ENCODE peak calls at places on chromosomes 12 and 14, in four cellular contexts. N, F, W and J are unnamed samples.

GRCh38 chr12:81162725-81163124 is 84.8 kb downstream of the ACSS3 start:
- DNase-seq in N (no peak), F (no peak), W (no peak), J (no peak)

GRCh38 chr12:7107181-7108041 is 1.6 kb downstream of the C1RL start:
- DNase-seq in N (peak; percentile 31), F (peak; percentile 29), W (no peak), J (no peak)

GRCh38 chr12:25264015-25264582 is 13.4 kb upstream of the KRAS start:
- DNase-seq in N (no peak), F (no peak), W (no peak), J (no peak)

GRCh38 chr12:65511134-65511912 is 232.8 kb downstream of the MSRB3 start:
- DNase-seq in N (no peak), F (no peak), W (no peak), J (no peak)

GRCh38 chr12:5197127-5197526 is 153.4 kb downstream of the KCNA5 start:
- DNase-seq in N (no peak), F (no peak), W (no peak), J (no peak)

GRCh38 chr12:92403210-92404175 is 257.8 kb upstream of the BTG1 start:
- DNase-seq in N (no peak), F (no peak), W (no peak), J (no peak)

GRCh38 chr12:106133136-106134087 is 5.3 kb downstream of the NUAK1 start:
- DNase-seq in N (peak; percentile 64), F (no peak), W (no peak), J (no peak)

GRCh38 chr12:64737539-64737938 is 21.7 kb downstream of the GNS start:
- DNase-seq in N (no peak), F (no peak), W (no peak), J (no peak)

GRCh38 chr12:108620236-108620879 is 13.3 kb downstream of the SELPLG start:
- DNase-seq in N (peak; percentile 77), F (peak; percentile 81), W (no peak), J (no peak)

GRCh38 chr14:50062438-50063039 is 53.8 kb downstream of the VCPKMT start:
- DNase-seq in N (peak; percentile 68), F (no peak), W (peak; percentile 33), J (peak; percentile 77)

GRCh38 chr12:75756771-75757170 is 245.4 kb upstream of the KRR1 start:
- DNase-seq in N (no peak), F (no peak), W (no peak), J (no peak)

DNA sequence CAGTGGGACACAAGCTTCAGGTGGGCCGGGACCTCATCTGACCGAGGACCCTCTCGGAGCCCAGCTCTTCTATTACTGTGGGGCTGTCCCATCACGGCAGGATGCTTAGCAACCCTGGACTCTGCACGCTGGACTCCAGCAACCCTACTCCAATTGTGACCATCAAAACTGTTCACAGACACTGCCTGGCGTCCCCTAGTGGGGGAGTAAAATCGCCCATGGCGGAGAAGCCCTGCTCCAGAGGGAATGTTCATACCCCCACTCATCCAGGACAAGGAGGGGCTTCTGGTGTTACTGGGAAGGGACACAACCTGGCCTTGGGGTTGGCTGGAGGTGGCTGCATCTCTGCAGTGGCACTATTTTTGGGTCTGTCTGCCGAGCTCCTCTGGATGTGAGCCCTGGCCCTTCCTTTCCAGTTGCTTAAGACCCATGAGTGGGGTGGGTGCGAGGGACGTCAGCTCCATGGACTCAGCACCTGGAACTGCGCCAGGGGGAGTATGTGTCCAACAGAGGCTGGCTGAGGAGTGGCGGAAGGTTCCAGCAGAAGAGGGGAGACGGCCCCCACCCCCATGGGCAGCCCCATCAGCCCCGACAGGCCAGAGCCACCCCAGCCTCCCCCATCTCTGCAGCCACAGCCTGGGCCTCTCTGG is 103.8 kb downstream of the RFLNA start:
- DNase-seq in N (no peak), F (no peak), W (no peak), J (no peak)
- TF ChIP-seq CTCF in N (no peak), F (no peak), W (no peak), J (no peak)

DNA sequence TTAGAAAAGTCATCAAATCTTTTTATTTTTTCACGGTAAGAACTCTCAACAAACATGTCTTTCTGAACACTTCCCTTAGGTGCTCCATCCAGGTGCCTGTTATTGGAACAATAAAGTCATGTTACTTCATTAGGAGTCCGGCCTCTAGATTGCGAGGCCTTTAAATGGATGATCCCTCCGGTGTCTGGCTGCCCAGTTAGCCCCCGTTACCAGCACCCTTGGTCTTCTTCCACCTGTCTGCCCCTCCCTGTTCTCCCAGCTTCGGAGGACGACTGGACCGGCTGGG is 593 bp upstream of the PA2G4 start:
- DNase-seq in N (no peak), F (no peak), W (no peak), J (no peak)
- TF ChIP-seq CTCF in N (no peak), F (no peak), W (no peak), J (no peak)

GRCh38 chr12:46944104-46944503 is 118.3 kb upstream of the SLC38A4 start:
- DNase-seq in N (peak; percentile 82), F (no peak), W (no peak), J (no peak)
- TF ChIP-seq CTCF in N (peak; percentile 43), F (no peak), W (peak; percentile 40), J (no peak)

DNA sequence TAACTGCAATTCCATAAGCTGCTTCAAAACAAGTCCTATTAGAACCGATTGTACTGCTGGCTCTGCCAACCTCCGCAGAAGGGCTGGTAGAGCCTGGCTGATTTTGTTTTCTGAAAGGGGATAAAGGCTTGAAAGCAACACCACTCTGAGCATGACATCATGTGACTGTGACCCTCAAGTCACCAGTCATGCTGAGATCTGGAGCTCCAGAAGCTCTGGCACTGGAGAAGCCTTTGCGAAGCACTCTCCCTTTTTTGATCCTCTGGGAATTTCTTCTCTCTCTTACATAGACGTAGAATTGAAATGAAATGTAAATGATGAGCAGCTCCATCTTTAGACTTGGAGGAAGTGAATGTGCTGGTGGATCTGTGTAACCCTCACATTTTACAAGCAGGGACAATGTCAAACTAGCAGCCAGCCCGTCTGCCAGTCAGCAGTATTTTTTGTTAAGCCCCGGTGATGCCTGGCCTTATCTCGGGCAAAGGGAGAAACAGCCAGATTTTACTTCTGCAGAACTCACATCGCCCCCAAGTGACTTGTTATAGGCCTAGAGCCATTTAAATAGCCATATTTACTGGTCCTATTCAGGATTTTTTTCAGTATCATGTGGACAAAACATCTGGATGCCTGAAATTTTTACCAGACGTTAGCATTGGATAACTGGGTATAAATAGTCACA is 112.1 kb upstream of the NPAS3 start:
- DNase-seq in N (peak; percentile 60), F (no peak), W (no peak), J (no peak)
- TF ChIP-seq CTCF in N (peak; percentile 16), F (no peak), W (no peak), J (no peak)

GRCh38 chr12:8914716-8915526 is 612 bp downstream of the PHC1 start:
- DNase-seq in N (peak; percentile 60), F (peak; percentile 2), W (no peak), J (no peak)

GRCh38 chr12:8909752-8910151 is 4.6 kb upstream of the PHC1 start:
- DNase-seq in N (no peak), F (no peak), W (no peak), J (no peak)

GRCh38 chr12:8913702-8914032 is 642 bp upstream of the PHC1 start:
- DNase-seq in N (no peak), F (no peak), W (no peak), J (no peak)

GRCh38 chr12:8911606-8912268 is 2.6 kb upstream of the PHC1 start:
- DNase-seq in N (no peak), F (no peak), W (no peak), J (no peak)

GRCh38 chr12:8912910-8913309 is 1.4 kb upstream of the PHC1 start:
- DNase-seq in N (no peak), F (no peak), W (no peak), J (no peak)
- TF ChIP-seq CTCF in N (no peak), F (no peak), W (peak; percentile 66), J (no peak)

GRCh38 chr14:75672588-75673192 is 11.6 kb downstream of the TTLL5 start:
- DNase-seq in N (no peak), F (no peak), W (no peak), J (no peak)

GRCh38 chr14:75673345-75673744 is 12.3 kb downstream of the TTLL5 start:
- DNase-seq in N (no peak), F (no peak), W (no peak), J (no peak)

DNA sequence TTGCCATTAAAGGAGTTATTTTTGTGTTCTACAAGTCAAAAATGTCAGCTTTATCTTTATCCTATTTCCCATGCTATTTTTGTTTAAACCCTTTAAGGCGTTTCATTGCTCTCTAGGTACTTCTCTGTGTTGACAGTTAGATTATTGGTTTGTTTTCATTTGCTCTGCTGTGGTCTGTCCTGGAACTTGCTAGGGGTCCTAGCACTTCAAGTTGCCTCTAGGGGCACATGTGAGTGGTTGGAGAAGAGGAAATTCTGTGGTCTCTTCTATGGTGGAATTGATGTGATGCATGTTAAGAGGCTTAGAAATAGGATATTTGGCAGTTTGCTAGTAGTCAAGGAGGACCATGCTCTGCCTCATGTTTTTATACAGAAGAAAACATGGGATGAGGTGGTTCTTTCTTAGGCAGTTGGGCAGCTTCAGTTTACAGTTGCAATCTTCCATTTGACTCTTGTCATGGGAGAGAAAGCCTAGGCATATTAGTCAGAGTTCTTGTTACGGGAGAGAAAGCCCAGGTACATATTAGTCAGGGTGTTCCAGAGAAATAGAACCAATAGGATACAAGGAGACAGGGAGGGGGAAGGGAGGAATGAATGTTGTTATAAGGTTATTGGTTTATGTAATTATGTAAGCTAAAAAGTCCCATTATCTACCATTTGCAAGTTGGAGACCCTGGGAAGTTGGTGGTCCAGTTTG is 14.4 kb downstream of the TTLL5 start:
- DNase-seq in N (no peak), F (no peak), W (no peak), J (no peak)
- TF ChIP-seq CTCF in N (no peak), F (no peak), W (no peak), J (no peak)